ENCODE peak calls at places on chromosome 7, in nine cellular contexts. One of them, this sample, is unnamed.

GRCh38 chr7:33339074-33339805 is 209.9 kb downstream of the BBS9 start:
- DNase-seq in HCT116: no peak
- DNase-seq in astrocyte: no peak
- DNase-seq in fibroblast of lung: no peak
- DNase-seq in hepatocyte: no peak
- DNase-seq in GM23248: peak
- DNase-seq in H1: no peak
- DNase-seq in mammary epithelial cell: no peak
- DNase-seq in GM23338: no peak
- DNase-seq in this sample: no peak

GRCh38 chr7:118305686-118306085 is 81.2 kb downstream of the ANKRD7 start:
- DNase-seq in HCT116: no peak
- DNase-seq in astrocyte: no peak
- DNase-seq in fibroblast of lung: peak
- DNase-seq in hepatocyte: no peak
- DNase-seq in GM23248: no peak
- DNase-seq in H1: no peak
- DNase-seq in mammary epithelial cell: peak
- DNase-seq in GM23338: no peak
- DNase-seq in this sample: no peak

GRCh38 chr7:130277763-130278643 is 11.3 kb downstream of the CPA2 start:
- DNase-seq in HCT116: peak
- DNase-seq in astrocyte: peak
- DNase-seq in fibroblast of lung: peak
- DNase-seq in hepatocyte: peak
- DNase-seq in GM23248: peak
- DNase-seq in H1: peak
- DNase-seq in mammary epithelial cell: no peak
- DNase-seq in GM23338: peak
- DNase-seq in this sample: no peak

GRCh38 chr7:2621061-2621828 is 10.5 kb upstream of the TTYH3 start:
- DNase-seq in HCT116: no peak
- DNase-seq in astrocyte: peak
- DNase-seq in fibroblast of lung: peak
- DNase-seq in hepatocyte: peak
- DNase-seq in GM23248: peak
- DNase-seq in H1: peak
- DNase-seq in mammary epithelial cell: no peak
- DNase-seq in GM23338: peak
- DNase-seq in this sample: peak

GRCh38 chr7:38840736-38841460 is 68.1 kb downstream of the VPS41 start:
- DNase-seq in HCT116: no peak
- DNase-seq in astrocyte: peak
- DNase-seq in fibroblast of lung: peak
- DNase-seq in hepatocyte: no peak
- DNase-seq in GM23248: peak
- DNase-seq in H1: no peak
- DNase-seq in mammary epithelial cell: peak
- DNase-seq in GM23338: no peak
- DNase-seq in this sample: no peak

GRCh38 chr7:2044883-2045471 is 187.8 kb downstream of the MAD1L1 start:
- DNase-seq in HCT116: no peak
- DNase-seq in astrocyte: no peak
- DNase-seq in fibroblast of lung: no peak
- DNase-seq in hepatocyte: no peak
- DNase-seq in GM23248: no peak
- DNase-seq in H1: no peak
- DNase-seq in mammary epithelial cell: no peak
- DNase-seq in GM23338: no peak
- DNase-seq in this sample: no peak

GRCh38 chr7:80942261-80943041 is 23.6 kb upstream of the SEMA3C start:
- DNase-seq in HCT116: peak
- DNase-seq in astrocyte: peak
- DNase-seq in fibroblast of lung: peak
- DNase-seq in hepatocyte: peak
- DNase-seq in GM23248: peak
- DNase-seq in H1: no peak
- DNase-seq in mammary epithelial cell: peak
- DNase-seq in GM23338: peak
- DNase-seq in this sample: no peak

GRCh38 chr7:44884553-44885393 is 557 bp downstream of the PURB start:
- DNase-seq in HCT116: no peak
- DNase-seq in astrocyte: peak
- DNase-seq in fibroblast of lung: peak
- DNase-seq in hepatocyte: peak
- DNase-seq in GM23248: peak
- DNase-seq in H1: peak
- DNase-seq in mammary epithelial cell: peak
- DNase-seq in GM23338: peak
- DNase-seq in this sample: peak

GRCh38 chr7:115047968-115048720 is 126.2 kb downstream of the MDFIC start:
- DNase-seq in HCT116: no peak
- DNase-seq in astrocyte: no peak
- DNase-seq in fibroblast of lung: peak
- DNase-seq in hepatocyte: no peak
- DNase-seq in GM23248: peak
- DNase-seq in H1: no peak
- DNase-seq in mammary epithelial cell: no peak
- DNase-seq in GM23338: no peak
- DNase-seq in this sample: no peak

GRCh38 chr7:32494946-32495297 is 367 bp upstream of the AVL9 start:
- DNase-seq in HCT116: no peak
- DNase-seq in astrocyte: no peak
- DNase-seq in fibroblast of lung: no peak
- DNase-seq in hepatocyte: no peak
- DNase-seq in GM23248: no peak
- DNase-seq in H1: no peak
- DNase-seq in mammary epithelial cell: no peak
- DNase-seq in GM23338: no peak
- DNase-seq in this sample: no peak

GRCh38 chr7:66682350-66683093 is 53.8 kb downstream of the KCTD7 start:
- DNase-seq in HCT116: no peak
- DNase-seq in astrocyte: peak
- DNase-seq in fibroblast of lung: peak
- DNase-seq in hepatocyte: no peak
- DNase-seq in GM23248: peak
- DNase-seq in H1: no peak
- DNase-seq in mammary epithelial cell: peak
- DNase-seq in GM23338: peak
- DNase-seq in this sample: no peak

GRCh38 chr7:151019130-151019447 is 5.2 kb downstream of the ATG9B start:
- DNase-seq in HCT116: no peak
- DNase-seq in astrocyte: no peak
- DNase-seq in fibroblast of lung: no peak
- DNase-seq in hepatocyte: no peak
- DNase-seq in GM23248: no peak
- DNase-seq in H1: no peak
- DNase-seq in mammary epithelial cell: no peak
- DNase-seq in GM23338: no peak
- DNase-seq in this sample: no peak

GRCh38 chr7:44846816-44847508 is 925 bp downstream of the H2AZ2 start:
- DNase-seq in HCT116: no peak
- DNase-seq in astrocyte: no peak
- DNase-seq in fibroblast of lung: no peak
- DNase-seq in hepatocyte: no peak
- DNase-seq in GM23248: no peak
- DNase-seq in H1: no peak
- DNase-seq in mammary epithelial cell: no peak
- DNase-seq in GM23338: no peak
- DNase-seq in this sample: no peak

GRCh38 chr7:22356855-22357310 is at the start of gene RAPGEF5:
- DNase-seq in HCT116: peak
- DNase-seq in astrocyte: no peak
- DNase-seq in fibroblast of lung: peak
- DNase-seq in hepatocyte: peak
- DNase-seq in GM23248: peak
- DNase-seq in H1: peak
- DNase-seq in mammary epithelial cell: peak
- DNase-seq in GM23338: peak
- DNase-seq in this sample: no peak

GRCh38 chr7:142767861-142768260 is 2.9 kb upstream of the PRSS2 start:
- DNase-seq in HCT116: no peak
- DNase-seq in astrocyte: no peak
- DNase-seq in fibroblast of lung: no peak
- DNase-seq in hepatocyte: no peak
- DNase-seq in GM23248: no peak
- DNase-seq in H1: no peak
- DNase-seq in mammary epithelial cell: no peak
- DNase-seq in GM23338: no peak
- DNase-seq in this sample: no peak

GRCh38 chr7:3955751-3956696 is 655.0 kb downstream of the SDK1 start:
- DNase-seq in HCT116: no peak
- DNase-seq in astrocyte: peak
- DNase-seq in fibroblast of lung: peak
- DNase-seq in hepatocyte: peak
- DNase-seq in GM23248: no peak
- DNase-seq in H1: no peak
- DNase-seq in mammary epithelial cell: peak
- DNase-seq in GM23338: no peak
- DNase-seq in this sample: no peak

GRCh38 chr7:19119901-19120486 is 2.6 kb upstream of the TWIST1 start:
- DNase-seq in HCT116: no peak
- DNase-seq in astrocyte: no peak
- DNase-seq in fibroblast of lung: no peak
- DNase-seq in hepatocyte: no peak
- DNase-seq in GM23248: peak
- DNase-seq in H1: no peak
- DNase-seq in mammary epithelial cell: no peak
- DNase-seq in GM23338: peak
- DNase-seq in this sample: no peak

GRCh38 chr7:4247106-4247876 is 434.8 kb upstream of the FOXK1 start:
- DNase-seq in HCT116: no peak
- DNase-seq in astrocyte: no peak
- DNase-seq in fibroblast of lung: no peak
- DNase-seq in hepatocyte: no peak
- DNase-seq in GM23248: no peak
- DNase-seq in H1: no peak
- DNase-seq in mammary epithelial cell: no peak
- DNase-seq in GM23338: no peak
- DNase-seq in this sample: no peak

GRCh38 chr7:36280840-36281812 is 108.5 kb upstream of the ANLN start:
- DNase-seq in HCT116: peak
- DNase-seq in astrocyte: peak
- DNase-seq in fibroblast of lung: peak
- DNase-seq in hepatocyte: peak
- DNase-seq in GM23248: peak
- DNase-seq in H1: no peak
- DNase-seq in mammary epithelial cell: peak
- DNase-seq in GM23338: peak
- DNase-seq in this sample: no peak

DNA sequence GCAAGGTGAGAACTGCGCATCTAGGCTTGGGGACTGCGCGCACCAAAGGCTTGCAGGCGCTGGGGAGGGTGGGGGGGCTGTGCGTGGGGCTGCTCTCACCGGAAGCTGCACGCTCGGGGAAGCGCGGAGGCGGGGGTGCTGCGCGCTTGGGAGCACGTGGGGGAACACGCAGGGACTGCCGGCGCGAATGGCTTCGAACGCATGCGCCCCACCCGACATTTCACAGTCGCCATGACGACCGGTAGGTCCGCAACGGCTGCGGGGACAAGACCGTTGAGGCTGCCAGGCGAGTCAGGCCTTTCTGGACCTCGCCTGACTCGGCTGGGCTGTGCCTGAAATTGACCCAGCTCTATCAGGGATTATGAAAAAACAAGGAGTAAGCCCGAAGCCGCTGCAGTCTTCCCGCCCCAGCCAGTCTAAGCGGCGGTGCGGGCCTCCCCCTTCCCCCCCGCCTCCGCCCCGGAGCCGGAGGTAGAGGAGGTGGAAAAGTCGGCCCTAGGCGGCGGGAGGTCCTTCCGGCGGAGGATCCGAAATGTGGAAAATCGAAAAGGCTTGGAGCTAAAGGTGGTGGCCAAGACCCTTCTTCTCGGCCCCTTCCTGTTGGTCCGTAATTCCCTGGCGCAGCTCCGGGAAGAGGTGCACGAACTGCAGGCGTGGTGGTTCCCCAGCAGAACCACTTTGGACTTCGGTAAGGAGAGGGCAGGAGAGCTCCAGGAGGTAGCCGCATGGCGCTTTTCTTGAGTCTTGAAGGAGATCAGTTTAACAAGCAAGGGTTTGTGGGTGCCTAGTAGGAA is 34.9 kb upstream of the STEAP1 start:
- DNase-seq in HCT116: no peak
- DNase-seq in astrocyte: peak
- DNase-seq in fibroblast of lung: peak
- DNase-seq in hepatocyte: peak
- DNase-seq in GM23248: peak
- DNase-seq in H1: peak
- DNase-seq in mammary epithelial cell: peak
- DNase-seq in GM23338: peak
- DNase-seq in this sample: no peak
- TF ChIP-seq EZH2 in HCT116: no peak
- TF ChIP-seq EZH2 in astrocyte: peak
- TF ChIP-seq EZH2 in fibroblast of lung: no peak
- TF ChIP-seq EZH2 in hepatocyte: no peak
- TF ChIP-seq EZH2 in GM23248: no peak
- TF ChIP-seq EZH2 in H1: no peak
- TF ChIP-seq EZH2 in mammary epithelial cell: peak
- TF ChIP-seq EZH2 in GM23338: peak
- TF ChIP-seq EZH2 in this sample: no peak

GRCh38 chr7:76267107-76267834 is 35.2 kb upstream of the HSPB1 start:
- DNase-seq in HCT116: no peak
- DNase-seq in astrocyte: no peak
- DNase-seq in fibroblast of lung: no peak
- DNase-seq in hepatocyte: no peak
- DNase-seq in GM23248: no peak
- DNase-seq in H1: peak
- DNase-seq in mammary epithelial cell: no peak
- DNase-seq in GM23338: peak
- DNase-seq in this sample: no peak
- TF ChIP-seq EZH2 in HCT116: no peak
- TF ChIP-seq EZH2 in astrocyte: peak
- TF ChIP-seq EZH2 in fibroblast of lung: peak
- TF ChIP-seq EZH2 in hepatocyte: peak
- TF ChIP-seq EZH2 in GM23248: peak
- TF ChIP-seq EZH2 in H1: no peak
- TF ChIP-seq EZH2 in mammary epithelial cell: peak
- TF ChIP-seq EZH2 in GM23338: no peak
- TF ChIP-seq EZH2 in this sample: peak

DNA sequence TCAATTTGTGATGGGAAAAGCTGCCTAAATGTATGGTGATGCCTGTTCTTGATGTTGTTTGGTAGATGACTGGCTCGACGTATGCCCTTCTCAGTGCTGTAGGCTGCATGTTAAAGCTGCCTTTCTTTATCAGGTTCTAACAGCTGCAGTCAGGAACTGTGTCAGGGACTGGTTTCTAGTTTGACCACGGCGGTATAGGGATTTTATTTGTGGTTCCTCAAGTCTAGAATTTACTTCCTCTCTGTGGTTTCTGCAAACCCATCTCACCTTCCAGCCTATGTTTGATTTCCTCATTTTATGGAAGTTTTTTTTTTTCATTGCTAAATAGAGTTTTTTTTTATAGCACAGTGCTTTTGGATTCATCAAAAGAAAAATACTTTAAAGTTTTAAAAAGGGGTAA is 26.5 kb downstream of the LMTK2 start:
- DNase-seq in HCT116: no peak
- DNase-seq in astrocyte: peak
- DNase-seq in fibroblast of lung: peak
- DNase-seq in hepatocyte: no peak
- DNase-seq in GM23248: no peak
- DNase-seq in H1: no peak
- DNase-seq in mammary epithelial cell: peak
- DNase-seq in GM23338: no peak
- DNase-seq in this sample: no peak
- TF ChIP-seq EZH2 in HCT116: no peak
- TF ChIP-seq EZH2 in astrocyte: no peak
- TF ChIP-seq EZH2 in fibroblast of lung: no peak
- TF ChIP-seq EZH2 in hepatocyte: no peak
- TF ChIP-seq EZH2 in GM23248: no peak
- TF ChIP-seq EZH2 in H1: no peak
- TF ChIP-seq EZH2 in mammary epithelial cell: no peak
- TF ChIP-seq EZH2 in GM23338: no peak
- TF ChIP-seq EZH2 in this sample: no peak

GRCh38 chr7:157691521-157692155 is 354.8 kb downstream of the DNAJB6 start:
- DNase-seq in HCT116: no peak
- DNase-seq in astrocyte: no peak
- DNase-seq in fibroblast of lung: no peak
- DNase-seq in hepatocyte: no peak
- DNase-seq in GM23248: no peak
- DNase-seq in H1: peak
- DNase-seq in mammary epithelial cell: no peak
- DNase-seq in GM23338: no peak
- DNase-seq in this sample: no peak
- TF ChIP-seq EZH2 in HCT116: no peak
- TF ChIP-seq EZH2 in astrocyte: peak
- TF ChIP-seq EZH2 in fibroblast of lung: no peak
- TF ChIP-seq EZH2 in hepatocyte: no peak
- TF ChIP-seq EZH2 in GM23248: no peak
- TF ChIP-seq EZH2 in H1: peak
- TF ChIP-seq EZH2 in mammary epithelial cell: peak
- TF ChIP-seq EZH2 in GM23338: peak
- TF ChIP-seq EZH2 in this sample: no peak

This sample was measured in K562.